ENCODE peak calls at places on chromosomes 7 and 10, in four cellular contexts. C is astrocyte, M is A549, K is astrocyte of the spinal cord. Q is an unnamed sample.

GRCh38 chr10:86945361-86946214 is 11.8 kb downstream of the MMRN2 start:
- DNase-seq in C (no peak), M (peak; percentile 56), K (peak; percentile 30), Q (no peak)

GRCh38 chr7:29946428-29947186 is 43.0 kb downstream of the SCRN1 start:
- DNase-seq in C (peak; percentile 10), M (peak; percentile 46), K (peak; percentile 10), Q (peak; percentile 34)

GRCh38 chr7:149794665-149795064 is 21.3 kb upstream of the ZNF467 start:
- DNase-seq in C (no peak), M (no peak), K (no peak), Q (no peak)

GRCh38 chr7:39085590-39086049 is 107.9 kb downstream of the POU6F2 start:
- DNase-seq in C (peak; percentile 2), M (no peak), K (peak; percentile 8), Q (peak; percentile 14)

GRCh38 chr10:11454958-11455566 is 156.4 kb downstream of the USP6NL start:
- DNase-seq in C (no peak), M (no peak), K (no peak), Q (no peak)

GRCh38 chr10:29595636-29596225 is 39.0 kb downstream of the SVIL start:
- DNase-seq in C (no peak), M (no peak), K (no peak), Q (no peak)

GRCh38 chr7:137682596-137682995 is 164.2 kb downstream of the DGKI start:
- DNase-seq in C (peak; percentile 99), M (no peak), K (peak; percentile 73), Q (peak; percentile 35)

GRCh38 chr7:92244803-92245486 is 769 bp downstream of the KRIT1 start:
- DNase-seq in C (peak; percentile 19), M (no peak), K (peak; percentile 8), Q (peak; percentile 28)

GRCh38 chr10:128898916-128899195 is 568.2 kb upstream of the MGMT start:
- DNase-seq in C (no peak), M (no peak), K (no peak), Q (no peak)

GRCh38 chr7:47472444-47473157 is 109.3 kb downstream of the TNS3 start:
- DNase-seq in C (no peak), M (no peak), K (no peak), Q (no peak)

GRCh38 chr10:80498833-80499671 is 38.6 kb upstream of the SH2D4B start:
- DNase-seq in C (peak; percentile 95), M (peak; percentile 94), K (peak; percentile 96), Q (peak; percentile 98)

GRCh38 chr7:106717254-106717996 is 56.5 kb upstream of the CCDC71L start:
- DNase-seq in C (peak; percentile 14), M (no peak), K (peak; percentile 14), Q (peak; percentile 39)

GRCh38 chr7:53272081-53272480 is 236.6 kb downstream of the POM121L12 start:
- DNase-seq in C (no peak), M (no peak), K (no peak), Q (no peak)

GRCh38 chr7:23228412-23228811 is 18.2 kb upstream of the GPNMB start:
- DNase-seq in C (no peak), M (no peak), K (no peak), Q (no peak)

GRCh38 chr7:93374345-93374940 is 142.3 kb downstream of the VPS50 start:
- DNase-seq in C (peak; percentile 36), M (peak; percentile 45), K (peak; percentile 52), Q (peak; percentile 72)

GRCh38 chr10:2839081-2839725 is 228.1 kb upstream of the PFKP start:
- DNase-seq in C (no peak), M (peak; percentile 49), K (no peak), Q (peak; percentile 2)

GRCh38 chr7:70855373-70855772 is 276.6 kb upstream of the GALNT17 start:
- DNase-seq in C (no peak), M (no peak), K (no peak), Q (no peak)

GRCh38 chr10:31867646-31868045 is 61.0 kb downstream of the ARHGAP12 start:
- DNase-seq in C (no peak), M (peak; percentile 47), K (no peak), Q (peak; percentile 31)

GRCh38 chr7:2474813-2475677 is 1.2 kb downstream of the GRIFIN start:
- DNase-seq in C (no peak), M (no peak), K (no peak), Q (no peak)

GRCh38 chr7:90666186-90666585 is 70.1 kb downstream of the CDK14 start:
- DNase-seq in C (no peak), M (no peak), K (no peak), Q (no peak)

GRCh38 chr7:108824840-108825540 is 255.3 kb downstream of the DNAJB9 start:
- DNase-seq in C (peak; percentile 86), M (peak; percentile 16), K (peak; percentile 96), Q (peak; percentile 89)

GRCh38 chr7:5230272-5231067 is 40.4 kb downstream of the WIPI2 start:
- DNase-seq in C (no peak), M (no peak), K (no peak), Q (no peak)

GRCh38 chr7:91046322-91047088 is 217.7 kb upstream of the FZD1 start:
- DNase-seq in C (no peak), M (no peak), K (peak; percentile 16), Q (peak; percentile 39)

GRCh38 chr10:13859979-13860619 is 273.3 kb downstream of the PRPF18 start:
- DNase-seq in C (no peak), M (no peak), K (no peak), Q (no peak)

GRCh38 chr10:44334091-44334490 is 50.8 kb downstream of the CXCL12 start:
- DNase-seq in C (no peak), M (no peak), K (no peak), Q (no peak)

GRCh38 chr10:69741671-69742355 is 59.9 kb upstream of the COL13A1 start:
- DNase-seq in C (no peak), M (no peak), K (no peak), Q (no peak)

GRCh38 chr7:102215706-102216105 is 71.0 kb upstream of the SH2B2 start:
- DNase-seq in C (no peak), M (no peak), K (no peak), Q (no peak)
- H3K4me3 ChIP-seq in C (no peak overlapping the region), M (no peak overlapping the region), K (no peak overlapping the region), Q (no peak overlapping the region)

DNA sequence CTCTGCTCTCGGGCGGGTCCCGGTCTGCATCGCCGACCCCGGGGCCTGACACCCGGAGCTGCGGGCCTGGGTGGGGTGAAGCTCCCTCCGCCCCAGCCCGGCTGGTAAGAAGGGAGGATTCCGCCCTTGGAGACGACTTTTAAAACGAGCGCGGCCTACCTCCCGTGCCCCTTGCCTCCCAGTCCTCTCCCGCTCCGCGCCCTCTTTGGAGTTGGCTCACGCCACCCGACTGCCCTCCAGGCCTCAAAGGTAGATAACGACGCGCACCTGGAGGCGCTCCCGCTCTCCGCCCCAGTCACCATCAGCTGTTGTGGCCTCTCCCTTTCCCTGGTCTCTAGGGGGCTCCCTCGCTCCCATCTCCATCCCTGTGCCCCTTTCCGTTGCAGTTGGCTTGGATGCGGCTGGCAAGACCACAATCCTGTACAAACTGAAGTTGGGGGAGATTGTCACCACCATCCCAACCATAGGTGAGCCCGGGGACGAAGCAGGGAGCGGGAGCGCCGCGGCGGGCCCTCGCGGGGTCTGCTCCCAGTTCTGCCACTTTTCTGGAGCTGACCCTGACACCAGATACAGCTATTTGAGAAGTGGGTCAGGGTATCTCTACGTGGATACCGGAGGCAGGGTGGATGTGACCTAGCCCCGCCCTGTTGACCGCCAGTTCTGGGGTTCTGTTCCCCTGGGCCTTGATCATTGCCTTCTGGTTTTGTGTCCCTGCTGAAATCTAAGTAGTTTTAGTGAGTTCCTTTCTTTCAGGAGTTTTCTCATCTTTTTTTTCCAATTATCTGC is 679 bp downstream of the ARF5 start:
- DNase-seq in C (peak; percentile 20), M (peak; percentile 60), K (peak; percentile 49), Q (peak; percentile 59)
- TF ChIP-seq CTCF in C (peak; percentile 43), M (peak; percentile 65), K (peak; percentile 74), Q (peak; percentile 76)

GRCh38 chr10:21513035-21513434 is 12.4 kb downstream of the SKIDA1 start:
- DNase-seq in C (no peak), M (no peak), K (peak; percentile 39), Q (no peak)
- H3K4me3 ChIP-seq in C (no peak overlapping the region), M (no peak overlapping the region), K (no peak overlapping the region), Q (no peak overlapping the region)

GRCh38 chr10:35598379-35598778 is 6.8 kb upstream of the GJD4 start:
- DNase-seq in C (no peak), M (peak; percentile 14), K (no peak), Q (peak; percentile 42)
- TF ChIP-seq CTCF in C (peak; percentile 21), M (peak; percentile 47), K (peak; percentile 59), Q (peak; percentile 79)

GRCh38 chr7:43767311-43767710 is 8.8 kb downstream of the BLVRA start:
- DNase-seq in C (no peak), M (no peak), K (no peak), Q (no peak)

GRCh38 chr7:43764039-43764789 is 5.7 kb downstream of the BLVRA start:
- DNase-seq in C (no peak), M (peak; percentile 42), K (no peak), Q (peak; percentile 68)

GRCh38 chr7:43766564-43766963 is 8.1 kb downstream of the BLVRA start:
- DNase-seq in C (no peak), M (no peak), K (no peak), Q (no peak)

GRCh38 chr7:43763183-43763582 is 4.7 kb downstream of the BLVRA start:
- DNase-seq in C (no peak), M (no peak), K (no peak), Q (no peak)

GRCh38 chr7:43764807-43765491 is 6.5 kb downstream of the BLVRA start:
- DNase-seq in C (peak; percentile 31), M (peak; percentile 80), K (no peak), Q (peak; percentile 76)
- H3K4me3 ChIP-seq in C (no peak overlapping the region), M (peak overlapping the region; percentile 16), K (no peak overlapping the region), Q (no peak overlapping the region)

DNA sequence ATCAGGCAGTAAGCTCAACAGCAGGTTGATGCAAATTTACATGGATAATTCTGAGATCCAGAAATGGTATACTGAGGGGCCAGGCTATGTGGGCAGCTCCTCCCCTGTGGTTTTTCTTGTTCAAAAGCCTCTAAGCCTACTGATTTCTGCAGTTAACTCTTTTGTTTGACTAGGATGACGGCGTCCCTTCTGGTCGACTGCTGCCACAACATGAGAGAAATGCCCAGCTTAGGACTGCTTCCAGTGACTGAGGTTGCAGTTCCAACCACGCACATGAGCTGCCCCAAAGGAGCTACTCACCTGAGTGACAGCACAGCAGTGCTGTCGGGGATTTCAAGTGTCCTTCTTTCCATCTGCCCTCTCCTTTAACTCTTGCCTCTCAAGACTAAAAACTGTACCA is 973.0 kb upstream of the GHITM start:
- DNase-seq in C (no peak), M (peak; percentile 4), K (no peak), Q (no peak)
- TF ChIP-seq CTCF in C (no peak), M (no peak), K (peak; percentile 20), Q (no peak)

GRCh38 chr10:35334297-35334696 is 2.0 kb upstream of the CCNY start:
- DNase-seq in C (no peak), M (no peak), K (no peak), Q (no peak)
- H3K4me3 ChIP-seq in C (peak overlapping the region; percentile 38), M (peak overlapping the region; percentile 83), K (no peak overlapping the region), Q (no peak overlapping the region)

GRCh38 chr7:139648941-139649425 is 125.5 kb downstream of the CLEC2L start:
- DNase-seq in C (no peak), M (no peak), K (peak; percentile 30), Q (no peak)
- TF ChIP-seq CTCF in C (no peak), M (no peak), K (no peak), Q (no peak)